ENCODE peak calls at places on chromosome 12, in eight cellular contexts. V, K, Q, S, Z, I, A and D are unnamed samples.

GRCh38 chr12:119412811-119413794 is 78.6 kb downstream of the CCDC60 start:
- DNase-seq in I (peak; percentile 75), Z (peak; percentile 33), S (peak; percentile 66), K (peak; percentile 70), Q (no peak), A (peak; percentile 54), V (peak; percentile 63), D (peak; percentile 63)

GRCh38 chr12:108721824-108722223 is 9.5 kb downstream of the CORO1C start:
- DNase-seq in S (no peak), A (no peak), V (no peak), I (no peak), K (no peak), Q (no peak), Z (no peak), D (no peak)

GRCh38 chr12:5758347-5758746 is 186.7 kb downstream of the ANO2 start:
- DNase-seq in K (no peak), I (no peak), V (no peak), A (no peak), Q (no peak), S (no peak), Z (no peak), D (no peak)

GRCh38 chr12:42921741-42922511 is 332.4 kb upstream of the PRICKLE1 start:
- DNase-seq in V (peak; percentile 89), K (peak; percentile 17), A (no peak), Q (no peak), Z (no peak), I (no peak), S (no peak), D (no peak)

GRCh38 chr12:129080413-129080812 is 227.1 kb downstream of the GLT1D1 start:
- DNase-seq in S (no peak), K (no peak), Q (no peak), Z (no peak), I (no peak), A (no peak), V (no peak), D (no peak)

GRCh38 chr12:50201987-50202521 is 34.9 kb upstream of the CERS5 start:
- DNase-seq in I (no peak), S (no peak), V (peak; percentile 89), K (peak; percentile 97), Q (no peak), A (no peak), Z (no peak), D (peak; percentile 86)

GRCh38 chr12:104411826-104412626 is 44.7 kb upstream of the CHST11 start:
- DNase-seq in S (peak; percentile 33), A (no peak), V (no peak), K (no peak), Q (no peak), I (no peak), Z (peak; percentile 50), D (no peak)

GRCh38 chr12:96240251-96240650 is 46.1 kb downstream of the ELK3 start:
- DNase-seq in V (no peak), Q (no peak), S (no peak), K (no peak), Z (no peak), I (no peak), A (no peak), D (no peak)

GRCh38 chr12:120462099-120462640 is 7.4 kb downstream of the SRSF9 start:
- DNase-seq in V (no peak), I (no peak), K (no peak), S (no peak), A (no peak), Q (no peak), Z (no peak), D (no peak)

GRCh38 chr12:1429980-1430379 is 164.4 kb downstream of the FBXL14 start:
- DNase-seq in I (no peak), V (no peak), Q (no peak), A (no peak), Z (no peak), S (no peak), K (peak; percentile 65), D (peak; percentile 94)

GRCh38 chr12:49864817-49865090 is 21.8 kb upstream of the BCDIN3D start:
- DNase-seq in V (no peak), I (no peak), A (no peak), Q (no peak), K (no peak), Z (no peak), S (no peak), D (no peak)

GRCh38 chr12:3168775-3169221 is 91.6 kb downstream of the TSPAN9 start:
- DNase-seq in S (peak; percentile 84), I (no peak), V (no peak), Z (peak; percentile 75), A (peak; percentile 86), Q (no peak), K (peak; percentile 96), D (peak; percentile 83)

GRCh38 chr12:12735301-12735700 is 18.1 kb downstream of the CDKN1B start:
- DNase-seq in V (no peak), Z (no peak), K (peak; percentile 75), A (no peak), I (no peak), S (no peak), Q (no peak), D (peak; percentile 72)

GRCh38 chr12:28759334-28759733 is 389.7 kb upstream of the FAR2 start:
- DNase-seq in Z (no peak), Q (no peak), V (no peak), A (peak; percentile 20), I (no peak), S (no peak), K (peak; percentile 12), D (peak; percentile 12)

GRCh38 chr12:96210376-96211055 is 16.3 kb downstream of the ELK3 start:
- DNase-seq in S (no peak), V (no peak), Q (no peak), K (no peak), A (no peak), I (peak; percentile 65), Z (no peak), D (no peak)

GRCh38 chr12:120444676-120445075 is 1.5 kb downstream of the TRIAP1 start:
- DNase-seq in I (no peak), K (no peak), Z (no peak), V (no peak), A (no peak), Q (no peak), S (no peak), D (no peak)

DNA sequence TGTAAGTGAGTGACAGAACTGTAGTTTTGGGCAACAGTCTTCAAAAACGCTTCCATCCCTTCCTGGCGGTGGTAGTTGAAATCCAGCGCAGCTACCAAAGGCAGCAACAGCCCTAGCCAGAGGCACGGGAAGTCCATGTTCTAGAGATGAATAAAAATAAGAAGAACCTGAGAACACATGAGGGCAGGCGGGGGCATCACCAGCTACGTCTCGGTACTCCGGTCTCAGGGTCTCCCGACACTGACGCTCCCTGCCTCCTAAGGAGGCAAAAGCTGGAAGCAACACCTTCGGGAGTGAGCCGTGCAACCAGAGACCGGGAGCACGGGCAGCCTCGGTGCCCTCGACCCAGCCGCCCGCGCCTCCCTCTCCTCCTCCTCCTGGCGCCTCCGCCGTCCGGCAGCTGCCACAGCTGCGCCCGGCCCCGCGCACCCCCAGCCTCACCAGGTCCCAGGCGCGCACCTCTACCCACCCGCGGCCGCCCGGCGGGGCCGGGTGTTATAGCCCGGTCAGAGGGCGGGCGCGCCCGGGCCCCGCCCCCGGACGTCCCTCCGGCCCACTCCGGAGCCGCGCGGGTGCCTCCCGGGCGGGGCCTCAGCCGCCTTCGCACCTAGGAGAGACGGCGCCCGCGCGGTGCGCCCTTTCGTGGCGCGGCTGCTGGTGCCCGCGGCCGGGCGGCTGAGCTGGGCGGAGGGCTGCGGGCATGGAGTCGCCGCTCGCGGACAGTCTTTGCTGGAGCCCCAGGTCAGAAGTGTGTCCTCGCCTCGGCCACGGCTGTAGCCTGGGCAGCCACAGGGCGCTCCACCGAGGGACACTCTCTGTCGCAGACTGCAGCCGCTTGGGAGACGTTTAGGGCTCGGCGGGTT is at the start of gene CPM:
- DNase-seq in K (peak; percentile 48), Z (no peak), I (no peak), Q (peak; percentile 87), A (peak; percentile 78), V (peak; percentile 66), S (peak; percentile 55), D (peak; percentile 25)
- H3K4me3 ChIP-seq in K (peak within 1 kb of the TSS; percentile 63), Z (peak within 1 kb of the TSS; percentile 51), I (peak within 1 kb of the TSS; percentile 81), Q (peak within 1 kb of the TSS; percentile 58), A (peak within 1 kb of the TSS; percentile 59), V (peak within 1 kb of the TSS; percentile 86), S (peak within 1 kb of the TSS; percentile 64), D (peak within 1 kb of the TSS; percentile 66)

GRCh38 chr12:78002878-78003277 is 172.2 kb downstream of the NAV3 start:
- DNase-seq in S (no peak), A (no peak), Z (no peak), Q (no peak), V (no peak), K (peak; percentile 74), I (no peak), D (peak; percentile 11)
- TF ChIP-seq CTCF in S (peak; percentile 29), A (no peak), Z (no peak), Q (no peak), V (no peak), K (peak; percentile 35), I (no peak), D (no peak)

GRCh38 chr12:68825569-68826217 is 17.7 kb downstream of the MDM2 start:
- DNase-seq in A (no peak), K (peak; percentile 60), V (no peak), Z (no peak), I (no peak), S (no peak), Q (no peak), D (no peak)
- H3K4me3 ChIP-seq in A (no peak overlapping the region), K (no peak overlapping the region), V (no peak overlapping the region), Z (no peak overlapping the region), I (no peak overlapping the region), S (no peak overlapping the region), Q (no peak overlapping the region), D (no peak overlapping the region)

GRCh38 chr12:124914392-124915248 is at the start of gene UBC:
- DNase-seq in Z (peak; percentile 71), K (peak; percentile 97), A (no peak), Q (peak; percentile 94), V (peak; percentile 90), S (peak; percentile 91), I (peak; percentile 93), D (peak; percentile 95)

GRCh38 chr12:124916370-124917134 is 2.1 kb upstream of the UBC start:
- DNase-seq in V (peak; percentile 80), Q (no peak), A (no peak), K (peak; percentile 94), I (peak; percentile 84), Z (peak; percentile 91), S (peak; percentile 77), D (peak; percentile 93)

GRCh38 chr12:124915249-124916236 is 1.1 kb upstream of the UBC start:
- DNase-seq in A (no peak), Q (peak; percentile 82), S (no peak), Z (no peak), K (peak; percentile 43), I (no peak), V (peak; percentile 59), D (peak; percentile 50)

GRCh38 chr12:124910561-124911478 is 3.6 kb downstream of the UBC start:
- DNase-seq in S (no peak), Q (no peak), V (no peak), A (no peak), K (peak; percentile 50), I (no peak), Z (no peak), D (no peak)

GRCh38 chr12:124913474-124914391 is 717 bp downstream of the UBC start:
- DNase-seq in I (peak; percentile 88), S (peak; percentile 90), Q (peak; percentile 97), Z (no peak), A (no peak), V (peak; percentile 94), K (peak; percentile 84), D (peak; percentile 67)
- TF ChIP-seq CTCF in I (no peak), S (peak; percentile 68), Q (peak; percentile 59), Z (peak; percentile 66), A (peak; percentile 47), V (peak; percentile 56), K (peak; percentile 67), D (peak; percentile 47)